ENCODE peak calls at places on chromosomes 2 and 18, in six cellular contexts. W, Z, K, X, U and F are unnamed samples.

GRCh38 chr2:55839182-55839819 is 84.3 kb downstream of the EFEMP1 start:
- DNase-seq in W (peak), Z (no peak), K (peak), X (peak), U (no peak), F (peak)

GRCh38 chr18:46322941-46323340 is 218.8 kb downstream of the HAUS1 start:
- DNase-seq in W (no peak), Z (no peak), K (no peak), X (no peak), U (no peak), F (no peak)

GRCh38 chr2:95010126-95010525 is 15.4 kb upstream of the MAL start:
- DNase-seq in W (no peak), Z (no peak), K (no peak), X (no peak), U (no peak), F (no peak)

GRCh38 chr2:230903251-230904150 is 21.5 kb downstream of the GPR55 start:
- DNase-seq in W (no peak), Z (no peak), K (no peak), X (no peak), U (no peak), F (no peak)

GRCh38 chr2:215573495-215573894 is 137.6 kb upstream of the FN1 start:
- DNase-seq in W (no peak), Z (no peak), K (no peak), X (no peak), U (no peak), F (no peak)

GRCh38 chr2:231640229-231640628 is 47.6 kb downstream of the TEX44 start:
- DNase-seq in W (peak), Z (no peak), K (no peak), X (no peak), U (no peak), F (no peak)

GRCh38 chr2:97695744-97696143 is 17.6 kb upstream of the ZAP70 start:
- DNase-seq in W (no peak), Z (no peak), K (no peak), X (no peak), U (no peak), F (no peak)

GRCh38 chr2:10378189-10378588 is 69.9 kb downstream of the ODC1 start:
- DNase-seq in W (no peak), Z (no peak), K (no peak), X (no peak), U (no peak), F (no peak)

GRCh38 chr2:112972423-112973086 is 5.3 kb upstream of the IL36G start:
- DNase-seq in W (no peak), Z (no peak), K (no peak), X (no peak), U (no peak), F (no peak)

GRCh38 chr18:61464551-61465102 is 131.4 kb downstream of the CDH20 start:
- DNase-seq in W (no peak), Z (no peak), K (no peak), X (no peak), U (no peak), F (no peak)

GRCh38 chr2:157698430-157698829 is 69.8 kb upstream of the ACVR1C start:
- DNase-seq in W (peak), Z (no peak), K (no peak), X (peak), U (no peak), F (no peak)

GRCh38 chr2:186098821-186099220 is 360.2 kb downstream of the FSIP2 start:
- DNase-seq in W (no peak), Z (no peak), K (no peak), X (no peak), U (no peak), F (no peak)

GRCh38 chr2:159855153-159856140 is 57.4 kb upstream of the CD302 start:
- DNase-seq in W (peak), Z (no peak), K (no peak), X (no peak), U (no peak), F (no peak)

GRCh38 chr2:38765149-38765548 is 12.9 kb upstream of the GEMIN6 start:
- DNase-seq in W (peak), Z (no peak), K (peak), X (no peak), U (no peak), F (peak)

GRCh38 chr2:241573741-241574140 is 15.2 kb downstream of the BOK start:
- DNase-seq in W (no peak), Z (peak), K (no peak), X (no peak), U (no peak), F (no peak)

GRCh38 chr18:6405237-6406074 is 9.3 kb downstream of the L3MBTL4 start:
- DNase-seq in W (no peak), Z (no peak), K (no peak), X (no peak), U (no peak), F (no peak)

GRCh38 chr2:119106301-119106897 is 52.2 kb downstream of the C1QL2 start:
- DNase-seq in W (peak), Z (no peak), K (peak), X (peak), U (no peak), F (peak)

GRCh38 chr2:207227062-207227748 is 61.5 kb upstream of the KLF7 start:
- DNase-seq in W (peak), Z (peak), K (no peak), X (peak), U (no peak), F (peak)

GRCh38 chr2:202643012-202643858 is 8.5 kb downstream of the FAM117B start:
- DNase-seq in W (no peak), Z (no peak), K (no peak), X (no peak), U (no peak), F (no peak)

DNA sequence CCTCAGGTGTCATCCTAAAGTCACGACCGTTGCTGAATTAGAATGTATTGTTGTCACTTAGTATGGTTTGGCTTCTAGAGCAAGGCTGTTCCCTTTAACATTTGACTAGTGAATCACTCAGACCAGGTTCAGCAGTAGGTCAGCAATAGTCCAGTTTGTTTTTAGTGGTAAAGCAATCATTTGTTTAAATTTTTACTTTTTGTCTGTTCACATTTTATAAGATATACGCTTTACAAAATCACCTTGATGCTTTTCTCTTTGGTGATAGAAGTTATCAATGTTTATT is 1.2 kb downstream of the BABAM2 start:
- DNase-seq in W (peak), Z (no peak), K (no peak), X (no peak), U (no peak), F (no peak)
- H3K4me3 ChIP-seq in W (no peak), Z (no peak), K (peak), X (no peak), U (no peak), F (no peak)

GRCh38 chr18:13465126-13465446 is 246.5 kb downstream of the LDLRAD4 start:
- DNase-seq in W (no peak), Z (no peak), K (no peak), X (no peak), U (no peak), F (no peak)

GRCh38 chr18:13463526-13463925 is 245.0 kb downstream of the LDLRAD4 start:
- DNase-seq in W (no peak), Z (no peak), K (no peak), X (no peak), U (no peak), F (no peak)

GRCh38 chr18:13462686-13463085 is 244.1 kb downstream of the LDLRAD4 start:
- DNase-seq in W (no peak), Z (no peak), K (no peak), X (no peak), U (no peak), F (no peak)

GRCh38 chr18:13464432-13465125 is 246.0 kb downstream of the LDLRAD4 start:
- DNase-seq in W (peak), Z (peak), K (no peak), X (no peak), U (peak), F (no peak)

DNA sequence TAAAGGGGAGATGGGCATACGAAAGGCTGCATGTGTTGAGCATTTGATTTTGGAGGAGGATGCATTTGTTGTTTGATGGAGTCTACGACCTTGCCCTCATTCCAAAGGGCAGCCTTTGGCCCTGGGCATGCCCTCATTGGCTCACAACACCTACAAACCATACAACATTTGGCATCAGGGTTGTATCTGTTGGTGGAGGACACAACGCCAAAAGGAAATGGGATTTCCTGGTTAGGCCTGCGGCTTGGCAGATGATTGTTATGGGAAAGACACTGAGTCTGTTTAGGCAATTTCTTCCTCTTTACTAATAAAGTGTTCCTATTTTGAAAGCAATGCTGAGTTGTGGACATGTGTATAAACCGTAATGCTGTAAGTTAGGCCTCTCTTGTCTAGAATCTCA is 246.9 kb downstream of the LDLRAD4 start:
- DNase-seq in W (no peak), Z (no peak), K (no peak), X (no peak), U (no peak), F (no peak)
- H3K4me3 ChIP-seq in W (no peak), Z (peak), K (no peak), X (no peak), U (no peak), F (no peak)

DNA sequence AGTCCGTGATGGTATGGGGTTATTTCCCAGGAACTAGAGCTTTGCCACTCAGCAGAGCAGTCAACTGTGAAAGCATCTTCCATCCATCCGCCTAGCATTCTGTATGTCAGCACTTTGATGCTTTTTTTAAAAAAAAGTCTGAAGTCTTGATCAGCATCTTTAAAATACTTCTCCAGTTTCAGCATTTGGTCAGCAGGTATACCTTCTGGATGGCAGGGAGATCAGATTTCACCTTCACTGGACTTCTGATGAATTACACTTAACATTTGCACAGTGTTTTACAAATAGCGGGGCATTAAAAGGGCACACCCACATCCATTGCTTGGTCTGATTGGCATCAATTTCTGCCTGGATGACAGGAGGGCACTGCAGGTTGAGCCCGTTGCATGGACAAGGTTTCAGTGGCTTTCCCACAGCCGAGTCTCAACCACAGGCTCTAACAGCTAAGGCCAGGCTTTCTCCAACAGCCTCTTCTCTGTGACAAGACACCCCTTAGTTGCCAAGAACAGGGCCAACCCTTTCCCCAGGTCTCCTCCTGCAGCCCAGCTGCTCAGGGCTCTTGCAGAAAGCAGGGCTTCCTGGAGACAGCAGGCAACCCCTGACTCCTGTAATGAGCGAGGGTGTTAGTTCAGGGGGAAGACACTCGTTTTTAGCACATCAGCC is 54.1 kb downstream of the EMILIN2 start:
- DNase-seq in W (no peak), Z (no peak), K (no peak), X (no peak), U (no peak), F (no peak)
- H3K4me3 ChIP-seq in W (no peak), Z (no peak), K (no peak), X (no peak), U (no peak), F (no peak)

GRCh38 chr2:234193977-234194563 is 143.6 kb downstream of the SPP2 start:
- DNase-seq in W (no peak), Z (no peak), K (no peak), X (no peak), U (no peak), F (no peak)
- H3K4me3 ChIP-seq in W (no peak), Z (no peak), K (no peak), X (no peak), U (no peak), F (no peak)

DNA sequence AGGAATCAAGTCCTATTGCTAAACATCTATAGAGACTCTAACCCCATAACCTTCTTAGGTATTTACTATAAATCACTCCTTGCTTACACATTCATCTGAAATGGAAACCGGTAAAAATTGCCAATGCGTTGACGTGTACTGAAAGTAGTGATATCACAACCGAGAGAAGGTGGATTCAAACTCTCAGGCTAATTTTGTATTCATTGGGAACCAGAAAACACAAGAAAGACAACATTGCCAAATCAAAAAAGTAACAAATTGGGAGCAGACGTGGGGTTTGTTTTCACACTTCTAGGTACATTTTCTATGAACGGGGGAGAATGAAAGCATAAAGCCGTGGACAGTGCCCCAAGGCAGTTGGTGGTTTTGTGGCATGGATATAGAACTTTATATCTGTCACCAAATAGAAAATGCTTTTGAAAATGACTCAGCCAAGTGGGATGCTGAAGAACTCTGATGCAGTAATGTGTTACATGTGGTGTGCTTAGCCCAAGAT is 155.2 kb upstream of the RASGRP3 start:
- DNase-seq in W (peak), Z (no peak), K (no peak), X (no peak), U (no peak), F (no peak)
- H3K4me3 ChIP-seq in W (no peak), Z (no peak), K (no peak), X (no peak), U (no peak), F (no peak)

GRCh38 chr2:8679567-8679826 is 2.4 kb upstream of the ID2 start:
- DNase-seq in W (no peak), Z (no peak), K (no peak), X (no peak), U (no peak), F (no peak)

GRCh38 chr2:8676915-8677645 is 4.8 kb upstream of the ID2 start:
- DNase-seq in W (no peak), Z (peak), K (no peak), X (peak), U (peak), F (no peak)

GRCh38 chr2:8677646-8678592 is 3.9 kb upstream of the ID2 start:
- DNase-seq in W (peak), Z (peak), K (no peak), X (peak), U (peak), F (peak)

GRCh38 chr2:8679827-8680731 is 1.8 kb upstream of the ID2 start:
- DNase-seq in W (peak), Z (peak), K (no peak), X (peak), U (peak), F (peak)

DNA sequence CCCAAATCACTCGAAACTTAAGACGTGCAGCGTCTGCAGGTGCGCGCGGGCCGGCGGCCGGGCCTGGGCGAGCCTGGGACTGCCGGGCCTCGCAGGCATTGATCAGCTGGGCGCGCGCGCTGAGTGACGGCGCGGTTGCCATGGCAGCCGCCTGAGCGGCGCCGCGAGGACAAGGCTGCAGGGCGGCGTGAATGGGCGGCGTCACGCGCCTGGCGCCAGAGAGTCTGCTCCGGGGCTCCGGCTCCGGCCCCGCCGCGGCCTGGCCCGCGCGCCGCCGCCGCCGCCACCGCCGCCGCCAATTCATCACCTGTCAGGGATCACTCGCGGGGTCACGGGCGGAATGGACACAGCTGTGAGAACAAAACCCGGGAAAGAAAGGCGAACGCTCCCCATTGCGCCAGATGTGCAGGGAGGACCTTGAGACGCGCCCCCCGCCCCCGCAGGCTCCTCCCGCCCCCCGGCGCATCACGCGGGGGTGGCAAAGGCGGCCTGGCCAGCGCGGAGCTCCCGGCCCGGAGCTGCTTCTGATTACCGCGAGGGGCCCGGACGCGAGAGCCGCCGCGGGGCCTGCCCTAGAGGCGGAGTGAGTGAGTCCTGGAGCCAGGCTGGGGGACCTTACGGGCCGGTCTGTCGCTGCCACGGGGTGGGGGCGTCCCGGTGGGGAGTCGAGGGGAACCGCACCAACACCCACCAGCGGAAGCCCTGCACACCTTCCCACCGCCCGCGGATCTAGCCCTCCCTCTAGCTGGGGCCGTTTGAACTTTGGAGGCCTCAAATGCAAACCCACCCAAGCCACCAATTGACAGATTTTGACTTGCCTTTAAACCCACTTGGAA is 2.9 kb upstream of the ID2 start:
- DNase-seq in W (peak), Z (peak), K (peak), X (peak), U (peak), F (peak)
- H3K4me3 ChIP-seq in W (peak), Z (peak), K (no peak), X (peak), U (peak), F (peak)

DNA sequence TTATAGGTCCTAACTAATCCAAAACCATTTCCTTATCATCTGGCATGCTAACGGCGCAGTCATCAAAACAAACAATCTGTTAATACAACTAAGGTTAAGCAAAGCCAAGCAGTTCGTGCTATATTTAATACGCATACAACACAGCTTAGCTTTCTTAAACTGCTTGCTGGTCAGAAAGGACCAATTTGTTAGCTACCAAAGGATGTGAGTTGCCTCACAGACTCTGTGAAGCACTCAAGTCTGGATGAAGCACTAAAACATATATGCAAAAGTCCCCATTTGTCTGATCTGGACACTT is 66.9 kb downstream of the ZEB2 start:
- DNase-seq in W (peak), Z (no peak), K (no peak), X (peak), U (no peak), F (no peak)
- H3K4me3 ChIP-seq in W (no peak), Z (peak), K (no peak), X (no peak), U (no peak), F (no peak)

GRCh38 chr2:100053499-100053898 is 88.9 kb downstream of the AFF3 start:
- DNase-seq in W (no peak), Z (no peak), K (no peak), X (no peak), U (no peak), F (no peak)

GRCh38 chr2:100053087-100053486 is 89.3 kb downstream of the AFF3 start:
- DNase-seq in W (no peak), Z (no peak), K (no peak), X (no peak), U (no peak), F (no peak)

GRCh38 chr2:100054426-100054825 is 88.0 kb downstream of the AFF3 start:
- DNase-seq in W (no peak), Z (no peak), K (no peak), X (no peak), U (no peak), F (no peak)

GRCh38 chr2:100056478-100056877 is 85.9 kb downstream of the AFF3 start:
- DNase-seq in W (peak), Z (no peak), K (no peak), X (no peak), U (no peak), F (no peak)

DNA sequence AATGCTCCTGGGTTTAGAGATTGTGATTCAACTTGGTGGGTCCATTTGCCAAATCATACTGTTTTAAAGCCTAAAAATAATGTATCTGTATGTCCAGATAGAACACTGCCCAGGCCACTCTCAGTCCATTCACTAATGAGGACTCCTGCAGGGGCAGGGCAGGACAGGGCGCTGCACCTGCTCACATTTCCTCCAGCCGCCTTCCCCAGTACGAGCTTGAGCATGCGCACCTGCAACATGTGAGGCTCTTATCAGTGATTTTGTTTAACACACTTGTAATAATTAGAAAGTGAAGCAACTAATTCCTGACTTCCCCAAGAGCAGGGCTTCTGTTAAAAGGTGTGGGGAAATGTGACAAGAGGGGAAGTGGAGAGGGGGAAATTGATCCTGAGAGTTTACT is 89.7 kb downstream of the AFF3 start:
- DNase-seq in W (no peak), Z (peak), K (no peak), X (no peak), U (no peak), F (peak)
- H3K4me3 ChIP-seq in W (no peak), Z (no peak), K (no peak), X (no peak), U (no peak), F (no peak)